ENCODE peak calls at places on chromosomes 2 and 18, in eight cellular contexts. One of them, this sample, is unnamed.
A peak's percentile ranks its signal among the peaks of the same experiment; 100 is the strongest.

GRCh38 chr2:224820283-224820991 is 104.3 kb upstream of the CCDC195 start:
- DNase-seq in HepG2: no peak
- DNase-seq in mammary epithelial cell: no peak
- DNase-seq in K562: no peak
- DNase-seq in endothelial cell of umbilical vein: no peak
- DNase-seq in fibroblast of lung: peak; percentile 40
- DNase-seq in GM12878: no peak
- DNase-seq in PC-3: no peak
- DNase-seq in this sample: peak; percentile 36

GRCh38 chr18:10851824-10852225 is 297.5 kb downstream of the PIEZO2 start:
- DNase-seq in HepG2: peak; percentile 57
- DNase-seq in mammary epithelial cell: peak; percentile 10
- DNase-seq in K562: peak; percentile 63
- DNase-seq in endothelial cell of umbilical vein: peak; percentile 70
- DNase-seq in fibroblast of lung: peak; percentile 45
- DNase-seq in GM12878: peak; percentile 61
- DNase-seq in PC-3: peak; percentile 75
- DNase-seq in this sample: peak; percentile 31

GRCh38 chr2:177164584-177165052 is 48.0 kb upstream of the HNRNPA3 start:
- DNase-seq in HepG2: peak; percentile 82
- DNase-seq in mammary epithelial cell: peak; percentile 66
- DNase-seq in K562: peak; percentile 80
- DNase-seq in endothelial cell of umbilical vein: peak; percentile 92
- DNase-seq in fibroblast of lung: peak; percentile 64
- DNase-seq in GM12878: peak; percentile 56
- DNase-seq in PC-3: peak; percentile 83
- DNase-seq in this sample: peak; percentile 52

GRCh38 chr2:64404743-64405142 is 49.2 kb upstream of the LGALSL start:
- DNase-seq in HepG2: peak; percentile 31
- DNase-seq in mammary epithelial cell: no peak
- DNase-seq in K562: peak; percentile 21
- DNase-seq in endothelial cell of umbilical vein: no peak
- DNase-seq in fibroblast of lung: no peak
- DNase-seq in GM12878: no peak
- DNase-seq in PC-3: peak; percentile 7
- DNase-seq in this sample: no peak

GRCh38 chr2:196712867-196713266 is 73.4 kb downstream of the CCDC150 start:
- DNase-seq in HepG2: no peak
- DNase-seq in mammary epithelial cell: no peak
- DNase-seq in K562: no peak
- DNase-seq in endothelial cell of umbilical vein: no peak
- DNase-seq in fibroblast of lung: no peak
- DNase-seq in GM12878: no peak
- DNase-seq in PC-3: no peak
- DNase-seq in this sample: no peak

GRCh38 chr2:8608411-8608954 is 73.4 kb upstream of the ID2 start:
- DNase-seq in HepG2: no peak
- DNase-seq in mammary epithelial cell: no peak
- DNase-seq in K562: no peak
- DNase-seq in endothelial cell of umbilical vein: no peak
- DNase-seq in fibroblast of lung: peak; percentile 58
- DNase-seq in GM12878: peak; percentile 39
- DNase-seq in PC-3: no peak
- DNase-seq in this sample: peak; percentile 52

GRCh38 chr2:96870631-96871255 is 863 bp upstream of the SEMA4C start:
- DNase-seq in HepG2: no peak
- DNase-seq in mammary epithelial cell: no peak
- DNase-seq in K562: peak; percentile 45
- DNase-seq in endothelial cell of umbilical vein: peak; percentile 30
- DNase-seq in fibroblast of lung: no peak
- DNase-seq in GM12878: no peak
- DNase-seq in PC-3: no peak
- DNase-seq in this sample: peak; percentile 33

GRCh38 chr18:30967701-30968100 is 74.8 kb downstream of the DSC3 start:
- DNase-seq in HepG2: no peak
- DNase-seq in mammary epithelial cell: no peak
- DNase-seq in K562: no peak
- DNase-seq in endothelial cell of umbilical vein: no peak
- DNase-seq in fibroblast of lung: peak; percentile 1
- DNase-seq in GM12878: no peak
- DNase-seq in PC-3: no peak
- DNase-seq in this sample: no peak

GRCh38 chr2:191246820-191247380 is 1.7 kb downstream of the MYO1B start:
- DNase-seq in HepG2: no peak
- DNase-seq in mammary epithelial cell: peak; percentile 29
- DNase-seq in K562: no peak
- DNase-seq in endothelial cell of umbilical vein: no peak
- DNase-seq in fibroblast of lung: peak; percentile 39
- DNase-seq in GM12878: no peak
- DNase-seq in PC-3: peak; percentile 20
- DNase-seq in this sample: no peak

GRCh38 chr2:109637749-109638570 is 23.8 kb downstream of the SOWAHC start:
- DNase-seq in HepG2: peak; percentile 74
- DNase-seq in mammary epithelial cell: no peak
- DNase-seq in K562: no peak
- DNase-seq in endothelial cell of umbilical vein: no peak
- DNase-seq in fibroblast of lung: no peak
- DNase-seq in GM12878: peak; percentile 60
- DNase-seq in PC-3: peak; percentile 53
- DNase-seq in this sample: no peak

DNA sequence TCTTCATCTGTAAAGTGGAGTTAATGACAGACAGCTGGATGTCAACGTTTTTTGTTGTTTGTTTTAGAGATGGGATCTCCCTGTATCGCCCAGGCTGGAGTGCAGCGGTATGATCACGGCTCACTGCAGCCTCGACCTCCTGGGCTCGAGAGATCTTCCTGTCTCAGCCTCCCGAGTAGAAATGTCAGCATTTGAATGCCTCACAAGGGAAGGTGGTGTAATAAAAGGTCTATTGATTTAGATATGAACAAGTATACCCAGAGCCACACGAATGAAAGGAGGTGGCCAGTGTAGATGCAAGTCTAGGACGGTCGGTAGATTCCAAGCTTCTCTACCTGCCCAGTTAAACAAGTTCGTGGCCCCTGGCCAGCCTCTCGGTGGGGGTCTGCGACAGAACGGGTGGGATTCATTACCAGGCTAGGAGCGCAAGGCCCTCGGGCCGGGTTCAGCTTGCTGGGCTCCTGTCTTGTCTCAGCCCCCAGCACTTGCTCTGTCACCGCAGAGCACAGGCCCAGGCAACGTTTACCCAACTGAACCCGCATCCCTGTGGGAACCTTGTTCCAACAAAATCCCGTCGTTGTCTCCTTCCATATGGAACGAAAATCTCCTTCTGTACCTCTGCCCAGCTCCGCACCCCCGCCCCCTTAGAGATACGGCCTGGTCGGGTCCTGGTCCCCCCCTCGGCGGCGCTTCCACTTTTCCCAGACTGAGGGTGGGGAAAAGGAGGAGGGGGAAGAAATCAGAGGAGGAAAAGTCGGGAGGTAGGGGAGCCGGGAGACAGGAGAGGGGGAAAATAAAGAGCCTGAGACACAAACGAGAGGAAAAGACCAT is 2.0 kb upstream of the EMX1 start:
- DNase-seq in HepG2: no peak
- DNase-seq in mammary epithelial cell: no peak
- DNase-seq in K562: no peak
- DNase-seq in endothelial cell of umbilical vein: no peak
- DNase-seq in fibroblast of lung: no peak
- DNase-seq in GM12878: no peak
- DNase-seq in PC-3: no peak
- DNase-seq in this sample: no peak
- TF ChIP-seq EZH2 in HepG2: peak; percentile 99
- TF ChIP-seq EZH2 in mammary epithelial cell: peak; percentile 59
- TF ChIP-seq EZH2 in K562: no peak
- TF ChIP-seq EZH2 in endothelial cell of umbilical vein: no peak
- TF ChIP-seq EZH2 in fibroblast of lung: peak; percentile 94
- TF ChIP-seq EZH2 in GM12878: peak; percentile 50
- TF ChIP-seq EZH2 in PC-3: peak; percentile 99
- TF ChIP-seq EZH2 in this sample: peak; percentile 63

DNA sequence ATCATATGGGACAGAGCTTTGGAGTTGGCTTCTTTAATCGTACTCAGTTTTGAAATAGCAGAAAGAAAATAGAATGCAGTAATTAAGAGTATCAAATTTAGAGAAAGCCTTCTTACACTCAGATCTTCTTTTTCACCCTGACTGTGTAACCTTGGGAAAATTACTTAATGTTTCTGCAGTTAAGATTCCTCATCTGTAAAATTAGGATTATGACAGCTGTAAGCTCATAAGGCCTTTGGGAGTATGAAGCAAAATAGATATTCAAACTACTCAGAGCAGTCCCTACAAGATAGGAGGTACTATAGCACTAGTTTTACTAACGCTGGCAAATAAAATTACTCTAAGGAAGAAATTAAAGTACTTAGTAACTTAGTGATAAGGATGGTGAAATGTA is 5.6 kb downstream of the COL3A1 start:
- DNase-seq in HepG2: no peak
- DNase-seq in mammary epithelial cell: no peak
- DNase-seq in K562: no peak
- DNase-seq in endothelial cell of umbilical vein: no peak
- DNase-seq in fibroblast of lung: no peak
- DNase-seq in GM12878: no peak
- DNase-seq in PC-3: no peak
- DNase-seq in this sample: no peak
- H3K9ac ChIP-seq in HepG2: no peak overlapping the region
- H3K9ac ChIP-seq in mammary epithelial cell: no peak overlapping the region
- H3K9ac ChIP-seq in K562: no peak overlapping the region
- H3K9ac ChIP-seq in endothelial cell of umbilical vein: no peak overlapping the region
- H3K9ac ChIP-seq in fibroblast of lung: peak overlapping the region; percentile 43
- H3K9ac ChIP-seq in GM12878: no peak overlapping the region
- H3K9ac ChIP-seq in PC-3: no peak overlapping the region
- H3K9ac ChIP-seq in this sample: peak overlapping the region; percentile 72

DNA sequence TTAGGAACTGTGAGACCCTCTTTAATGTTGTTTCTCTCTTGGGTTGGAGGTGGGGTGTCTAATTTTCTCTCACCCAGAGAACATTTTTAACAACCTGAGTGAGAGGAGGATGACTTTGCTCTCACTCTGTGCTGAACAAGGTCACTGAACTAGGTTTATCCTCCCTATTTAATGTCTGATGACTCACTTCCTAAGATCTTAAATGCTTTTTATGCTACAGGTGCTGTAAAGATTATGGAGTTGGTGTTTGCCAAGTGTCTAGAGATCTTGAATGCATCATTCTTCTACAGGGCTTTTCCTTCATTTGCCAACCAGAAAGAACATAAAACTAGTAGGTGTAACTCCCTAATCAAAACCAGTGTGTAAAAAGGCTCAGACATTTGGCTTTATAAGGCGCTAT is 350.6 kb upstream of the ETAA1 start:
- DNase-seq in HepG2: no peak
- DNase-seq in mammary epithelial cell: peak; percentile 14
- DNase-seq in K562: no peak
- DNase-seq in endothelial cell of umbilical vein: no peak
- DNase-seq in fibroblast of lung: no peak
- DNase-seq in GM12878: no peak
- DNase-seq in PC-3: peak; percentile 68
- DNase-seq in this sample: no peak
- TF ChIP-seq EZH2 in HepG2: no peak
- TF ChIP-seq EZH2 in mammary epithelial cell: no peak
- TF ChIP-seq EZH2 in K562: no peak
- TF ChIP-seq EZH2 in endothelial cell of umbilical vein: no peak
- TF ChIP-seq EZH2 in fibroblast of lung: no peak
- TF ChIP-seq EZH2 in GM12878: no peak
- TF ChIP-seq EZH2 in PC-3: no peak
- TF ChIP-seq EZH2 in this sample: no peak

DNA sequence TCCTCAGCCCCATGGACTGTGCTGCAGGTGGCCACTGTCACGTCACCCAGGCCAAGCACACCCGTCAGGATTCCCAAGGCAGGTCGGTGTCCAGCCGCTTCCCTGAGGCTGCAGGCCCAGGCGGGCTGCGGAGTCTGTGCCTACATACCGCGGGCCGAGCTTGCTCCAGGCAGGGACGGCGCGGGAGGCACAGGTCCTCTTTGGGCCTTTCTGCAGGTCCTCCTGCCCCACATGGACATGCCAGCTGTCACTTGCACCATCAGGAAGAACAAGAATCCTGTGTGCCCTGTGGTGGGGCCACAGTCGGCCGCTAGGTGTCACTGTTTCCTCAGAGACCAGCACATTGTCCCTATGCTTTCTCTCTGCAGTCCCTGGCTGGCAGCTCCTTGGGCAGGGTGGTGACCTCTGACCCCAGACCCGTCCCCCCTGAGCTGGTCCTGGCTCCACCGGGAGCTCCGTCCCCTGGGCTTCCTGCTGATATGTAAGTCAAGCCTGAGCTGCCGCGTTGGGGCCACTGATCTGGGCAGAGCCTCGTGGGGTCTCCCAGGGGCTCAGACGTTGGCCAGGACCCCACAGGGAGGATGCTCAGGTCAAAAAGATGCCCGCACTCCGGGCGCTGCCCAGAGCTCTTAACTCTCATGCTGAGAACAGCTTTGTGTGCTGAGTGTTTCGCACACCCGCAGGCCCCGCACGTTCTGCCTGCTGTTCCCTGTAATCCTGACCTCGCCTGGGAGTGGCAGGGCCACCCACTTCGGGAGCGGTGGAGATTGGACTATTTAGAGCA is 17.4 kb upstream of the AGXT start:
- DNase-seq in HepG2: peak; percentile 75
- DNase-seq in mammary epithelial cell: peak; percentile 52
- DNase-seq in K562: peak; percentile 71
- DNase-seq in endothelial cell of umbilical vein: peak; percentile 78
- DNase-seq in fibroblast of lung: peak; percentile 56
- DNase-seq in GM12878: peak; percentile 12
- DNase-seq in PC-3: peak; percentile 83
- DNase-seq in this sample: peak; percentile 38
- H3K9ac ChIP-seq in HepG2: no peak overlapping the region
- H3K9ac ChIP-seq in mammary epithelial cell: no peak overlapping the region
- H3K9ac ChIP-seq in K562: no peak overlapping the region
- H3K9ac ChIP-seq in endothelial cell of umbilical vein: no peak overlapping the region
- H3K9ac ChIP-seq in fibroblast of lung: no peak overlapping the region
- H3K9ac ChIP-seq in GM12878: no peak overlapping the region
- H3K9ac ChIP-seq in PC-3: no peak overlapping the region
- H3K9ac ChIP-seq in this sample: no peak overlapping the region

GRCh38 chr18:5275872-5276271 is 19.7 kb downstream of the ZBTB14 start:
- DNase-seq in HepG2: no peak
- DNase-seq in mammary epithelial cell: no peak
- DNase-seq in K562: no peak
- DNase-seq in endothelial cell of umbilical vein: no peak
- DNase-seq in fibroblast of lung: no peak
- DNase-seq in GM12878: no peak
- DNase-seq in PC-3: no peak
- DNase-seq in this sample: no peak
- TF ChIP-seq EZH2 in HepG2: no peak
- TF ChIP-seq EZH2 in mammary epithelial cell: no peak
- TF ChIP-seq EZH2 in K562: no peak
- TF ChIP-seq EZH2 in endothelial cell of umbilical vein: no peak
- TF ChIP-seq EZH2 in fibroblast of lung: no peak
- TF ChIP-seq EZH2 in GM12878: no peak
- TF ChIP-seq EZH2 in PC-3: no peak
- TF ChIP-seq EZH2 in this sample: no peak

DNA sequence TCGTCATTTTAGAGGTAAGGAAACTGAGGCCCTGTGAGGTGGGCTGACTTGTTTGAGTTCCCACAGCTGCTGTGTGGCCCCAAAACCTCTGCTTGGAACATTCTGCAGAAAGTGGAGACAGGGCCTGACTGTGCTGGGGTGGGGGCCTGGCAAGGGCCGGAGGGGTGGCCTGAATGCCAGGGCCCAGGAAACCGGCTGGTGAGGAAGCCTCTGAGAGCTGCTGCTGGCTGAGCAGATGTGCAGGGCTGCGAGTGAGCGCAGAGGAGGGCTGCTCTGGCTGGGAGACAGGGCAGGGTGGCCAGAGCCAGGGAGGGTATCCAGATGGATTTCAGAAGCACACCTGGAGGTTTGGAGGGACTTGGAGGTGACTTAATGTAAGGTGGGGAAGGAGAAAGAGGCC is 29.9 kb upstream of the INHBB start:
- DNase-seq in HepG2: no peak
- DNase-seq in mammary epithelial cell: no peak
- DNase-seq in K562: no peak
- DNase-seq in endothelial cell of umbilical vein: no peak
- DNase-seq in fibroblast of lung: no peak
- DNase-seq in GM12878: no peak
- DNase-seq in PC-3: no peak
- DNase-seq in this sample: no peak
- H3K9ac ChIP-seq in HepG2: no peak overlapping the region
- H3K9ac ChIP-seq in mammary epithelial cell: no peak overlapping the region
- H3K9ac ChIP-seq in K562: no peak overlapping the region
- H3K9ac ChIP-seq in endothelial cell of umbilical vein: no peak overlapping the region
- H3K9ac ChIP-seq in fibroblast of lung: no peak overlapping the region
- H3K9ac ChIP-seq in GM12878: no peak overlapping the region
- H3K9ac ChIP-seq in PC-3: no peak overlapping the region
- H3K9ac ChIP-seq in this sample: no peak overlapping the region

This sample was measured in astrocyte.